ENCODE peak calls at places on chromosomes 5 and 9, in nine cellular contexts. D is IMR-90; B is activated CD8-positive, alpha-beta T cell treated with anti-CD3 and anti-CD28 coated beads for 36 hours; U is A549; N is WERI-Rb-1; G is HFFc6; T is stomach; I is GM12865; O is breast epithelium. M is an unnamed sample.

GRCh38 chr5:138927979-138928378 is 52.8 kb upstream of the LRRTM2 start:
- DNase-seq in I (no peak), G (no peak), N (no peak), D (peak), B (no peak), T (peak), U (no peak), O (no peak), M (no peak)

GRCh38 chr5:55577353-55578060 is 42.7 kb upstream of the PLPP1 start:
- DNase-seq in D (no peak), G (no peak), I (no peak), B (no peak), U (no peak), T (no peak), N (no peak), O (no peak), M (no peak)

GRCh38 chr5:172795401-172795977 is 24.5 kb upstream of the DUSP1 start:
- DNase-seq in U (no peak), T (peak), N (no peak), D (peak), I (no peak), O (peak), G (peak), B (no peak), M (peak)

GRCh38 chr5:32909207-32909606 is 198.1 kb downstream of the NPR3 start:
- DNase-seq in B (no peak), U (no peak), D (peak), O (no peak), G (peak), I (no peak), T (no peak), N (no peak), M (no peak)

GRCh38 chr9:18996191-18996590 is 36.8 kb downstream of the SAXO1 start:
- DNase-seq in U (no peak), D (no peak), I (no peak), T (no peak), G (no peak), O (no peak), N (no peak), B (no peak), M (no peak)

GRCh38 chr5:74336286-74336685 is 304.2 kb downstream of the ENC1 start:
- DNase-seq in G (no peak), O (no peak), T (no peak), N (peak), B (no peak), I (no peak), D (no peak), U (no peak), M (no peak)

GRCh38 chr9:90007516-90008430 is 403.0 kb downstream of the GADD45G start:
- DNase-seq in T (no peak), D (peak), O (no peak), U (no peak), I (peak), G (no peak), N (no peak), B (no peak), M (no peak)

GRCh38 chr5:42974546-42974945 is 65.6 kb downstream of the ANXA2R start:
- DNase-seq in U (no peak), B (no peak), G (peak), O (no peak), N (no peak), D (peak), T (no peak), I (no peak), M (no peak)

GRCh38 chr9:4549751-4550295 is 59.6 kb downstream of the SLC1A1 start:
- DNase-seq in G (no peak), T (no peak), D (no peak), U (no peak), N (no peak), O (no peak), I (no peak), B (no peak), M (no peak)

GRCh38 chr5:176816043-176816745 is 5.8 kb downstream of the UNC5A start:
- DNase-seq in G (no peak), O (no peak), I (no peak), D (no peak), U (no peak), T (no peak), N (no peak), B (no peak), M (no peak)

GRCh38 chr9:86406366-86406765 is 52.2 kb upstream of the TUT7 start:
- DNase-seq in I (no peak), T (no peak), N (no peak), G (peak), B (no peak), O (no peak), D (peak), U (no peak), M (no peak)

GRCh38 chr5:31702709-31703108 is 63.8 kb downstream of the PDZD2 start:
- DNase-seq in G (no peak), I (no peak), O (no peak), T (no peak), U (no peak), B (no peak), N (no peak), D (no peak), M (no peak)

GRCh38 chr9:128026255-128027165 is 40.6 kb downstream of the NAIF1 start:
- DNase-seq in T (peak), G (no peak), D (no peak), N (no peak), I (peak), U (no peak), B (peak), O (no peak), M (no peak)

GRCh38 chr9:121206516-121207370 is 5.1 kb upstream of the RAB14 start:
- DNase-seq in G (peak), U (no peak), I (peak), N (no peak), B (no peak), O (no peak), T (no peak), D (peak), M (no peak)

GRCh38 chr5:140710899-140711552 is 10.8 kb downstream of the ZMAT2 start:
- DNase-seq in O (peak), I (peak), N (no peak), U (peak), T (peak), G (peak), B (peak), D (peak), M (peak)
- TF ChIP-seq CTCF in O (no peak), I (no peak), N (no peak), U (no peak), T (no peak), G (no peak), B (no peak), D (no peak), M (no peak)

GRCh38 chr5:116472274-116472673 is 102.3 kb downstream of the SEMA6A start:
- DNase-seq in O (no peak), N (no peak), D (no peak), U (no peak), B (no peak), T (no peak), G (no peak), I (no peak), M (no peak)
- TF ChIP-seq CTCF in O (no peak), N (no peak), D (no peak), U (no peak), B (no peak), T (no peak), G (peak), I (no peak), M (no peak)

GRCh38 chr5:147398860-147399259 is 111.0 kb downstream of the DPYSL3 start:
- DNase-seq in N (no peak), O (no peak), D (no peak), T (no peak), B (no peak), I (no peak), G (no peak), U (no peak), M (no peak)
- TF ChIP-seq CTCF in N (no peak), O (no peak), D (no peak), T (no peak), B (no peak), I (no peak), G (no peak), U (no peak), M (no peak)

DNA sequence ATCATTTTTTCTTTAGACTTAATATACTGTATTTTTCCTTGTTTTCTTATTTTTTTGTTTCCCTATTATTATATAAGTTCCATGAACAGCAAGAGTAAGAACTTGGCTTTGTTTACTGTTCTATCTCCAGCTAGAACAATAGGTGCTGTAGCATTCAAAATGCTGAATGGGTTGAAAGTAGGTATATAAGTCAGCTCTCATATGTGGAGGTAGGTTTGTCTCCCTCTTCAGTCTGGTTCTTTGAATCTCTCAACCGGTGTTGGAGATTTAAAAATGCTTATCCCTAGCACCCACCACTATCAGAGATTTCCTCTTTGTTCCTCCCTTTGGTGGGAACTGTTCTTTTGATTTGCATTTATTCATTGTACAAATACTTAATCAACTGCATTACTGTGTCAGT is 87.5 kb upstream of the FSD1L start:
- DNase-seq in G (no peak), U (no peak), D (no peak), N (no peak), T (no peak), O (no peak), I (no peak), B (no peak), M (no peak)
- TF ChIP-seq CTCF in G (peak), U (no peak), D (no peak), N (peak), T (no peak), O (no peak), I (no peak), B (no peak), M (no peak)

GRCh38 chr9:112366591-112366990 is 13.3 kb upstream of the HSDL2 start:
- DNase-seq in O (no peak), D (no peak), U (no peak), B (no peak), I (peak), T (no peak), G (no peak), N (peak), M (no peak)
- TF ChIP-seq CTCF in O (no peak), D (no peak), U (no peak), B (no peak), I (peak), T (no peak), G (peak), N (peak), M (no peak)